ENCODE peak calls at places on chromosomes 11 and 22, in seven cellular contexts. T, C, H, W, O, A and L are unnamed samples.

GRCh38 chr11:86699036-86699791 is 26.8 kb upstream of the ME3 start:
- DNase-seq in T (no peak), C (no peak), H (no peak), W (no peak), O (no peak), A (peak), L (no peak)

GRCh38 chr11:64001552-64002427 is 15.6 kb downstream of the OTUB1 start:
- DNase-seq in T (no peak), C (no peak), H (no peak), W (no peak), O (no peak), A (peak), L (no peak)

GRCh38 chr22:31692186-31692886 is 30.3 kb upstream of the PISD start:
- DNase-seq in T (no peak), C (no peak), H (no peak), W (no peak), O (no peak), A (peak), L (peak)

GRCh38 chr11:119324124-119324665 is 7.3 kb upstream of the MCAM start:
- DNase-seq in T (no peak), C (no peak), H (no peak), W (no peak), O (no peak), A (no peak), L (no peak)

GRCh38 chr11:6404341-6405038 is 14.2 kb downstream of the SMPD1 start:
- DNase-seq in T (no peak), C (no peak), H (no peak), W (no peak), O (no peak), A (peak), L (no peak)

GRCh38 chr11:60813324-60813723 is 28.2 kb downstream of the MS4A10 start:
- DNase-seq in T (no peak), C (no peak), H (no peak), W (no peak), O (no peak), A (no peak), L (no peak)

GRCh38 chr11:2767751-2768150 is 68.0 kb upstream of the KCNQ1OT1 start:
- DNase-seq in T (peak), C (peak), H (no peak), W (no peak), O (no peak), A (no peak), L (no peak)

GRCh38 chr11:115084191-115084590 is 405.9 kb downstream of the NXPE2 start:
- DNase-seq in T (no peak), C (no peak), H (no peak), W (no peak), O (no peak), A (no peak), L (no peak)

GRCh38 chr11:41716862-41717261 is 257.4 kb upstream of the LRRC4C start:
- DNase-seq in T (no peak), C (no peak), H (no peak), W (no peak), O (no peak), A (no peak), L (no peak)

GRCh38 chr11:36069576-36070214 is 125.8 kb downstream of the LDLRAD3 start:
- DNase-seq in T (no peak), C (no peak), H (no peak), W (no peak), O (peak), A (no peak), L (peak)
- TF ChIP-seq CTCF in T (no peak), C (no peak), H (no peak), W (no peak), O (peak), A (no peak), L (peak)

GRCh38 chr11:84922212-84922805 is 704.8 kb downstream of the DLG2 start:
- DNase-seq in T (no peak), C (no peak), H (no peak), W (no peak), O (no peak), A (peak), L (no peak)
- H3K4me3 ChIP-seq in T (no peak), C (no peak), H (no peak), W (peak), O (no peak), A (no peak), L (no peak)

GRCh38 chr11:7548659-7549283 is 35.0 kb downstream of the PPFIBP2 start:
- DNase-seq in T (peak), C (no peak), H (peak), W (no peak), O (peak), A (no peak), L (peak)
- TF ChIP-seq CTCF in T (peak), C (no peak), H (peak), W (no peak), O (peak), A (no peak), L (peak)

DNA sequence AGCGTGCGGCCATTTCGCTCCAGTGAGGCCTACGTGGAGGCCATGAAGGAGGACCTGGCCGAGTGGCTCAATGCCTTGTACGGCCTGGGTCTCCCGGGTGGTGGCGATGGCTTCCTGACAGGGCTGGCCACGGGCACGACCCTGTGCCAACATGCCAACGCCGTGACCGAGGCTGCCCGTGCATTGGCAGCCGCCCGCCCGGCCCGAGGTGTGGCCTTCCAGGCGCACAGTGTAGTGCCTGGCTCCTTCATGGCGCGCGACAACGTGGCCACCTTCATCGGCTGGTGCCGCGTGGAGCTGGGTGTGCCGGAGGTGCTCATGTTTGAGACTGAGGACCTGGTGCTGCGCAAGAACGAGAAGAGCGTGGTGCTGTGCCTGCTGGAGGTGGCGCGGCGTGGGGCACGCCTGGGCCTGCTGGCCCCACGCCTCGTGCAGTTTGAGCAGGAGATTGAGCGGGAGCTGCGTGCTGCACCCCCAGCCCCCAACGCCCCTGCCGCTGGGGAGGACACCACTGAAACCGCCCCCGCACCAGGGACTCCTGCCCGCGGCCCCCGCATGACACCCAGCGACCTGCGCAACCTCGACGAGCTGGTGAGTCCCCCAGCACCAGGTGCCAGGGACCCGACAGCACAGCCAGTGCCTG is 1.8 kb downstream of the GAS2L1 start:
- DNase-seq in T (no peak), C (no peak), H (no peak), W (peak), O (no peak), A (no peak), L (no peak)
- H3K4me3 ChIP-seq in T (no peak), C (peak), H (no peak), W (peak), O (no peak), A (peak), L (no peak)